ENCODE peak calls at places on chromosomes 5 and 9, in six cellular contexts. One of them, this sample, is unnamed.

GRCh38 chr5:16464664-16465543 is 696 bp downstream of the ZNF622 start:
- DNase-seq in A549: no peak
- DNase-seq in H1: no peak
- DNase-seq in HepG2: no peak
- DNase-seq in endothelial cell of umbilical vein: peak; percentile 6
- DNase-seq in K562: no peak
- DNase-seq in this sample: no peak

GRCh38 chr5:152290181-152290580 is 114.9 kb downstream of the NMUR2 start:
- DNase-seq in HepG2: no peak
- DNase-seq in H1: no peak
- DNase-seq in K562: no peak
- DNase-seq in A549: no peak
- DNase-seq in endothelial cell of umbilical vein: no peak
- DNase-seq in this sample: no peak

GRCh38 chr5:35852084-35852734 is 4.5 kb upstream of the IL7R start:
- DNase-seq in HepG2: no peak
- DNase-seq in endothelial cell of umbilical vein: no peak
- DNase-seq in H1: no peak
- DNase-seq in K562: no peak
- DNase-seq in A549: peak; percentile 21
- DNase-seq in this sample: peak; percentile 12

GRCh38 chr5:36948041-36948440 is 71.5 kb downstream of the NIPBL start:
- DNase-seq in endothelial cell of umbilical vein: no peak
- DNase-seq in HepG2: no peak
- DNase-seq in K562: no peak
- DNase-seq in H1: no peak
- DNase-seq in A549: no peak
- DNase-seq in this sample: no peak

GRCh38 chr9:135951889-135952663 is 9.1 kb downstream of the UBAC1 start:
- DNase-seq in A549: no peak
- DNase-seq in HepG2: no peak
- DNase-seq in H1: no peak
- DNase-seq in endothelial cell of umbilical vein: no peak
- DNase-seq in K562: peak; percentile 94
- DNase-seq in this sample: no peak

GRCh38 chr9:124480621-124480981 is 26.6 kb downstream of the NR5A1 start:
- DNase-seq in A549: peak; percentile 53
- DNase-seq in endothelial cell of umbilical vein: peak; percentile 14
- DNase-seq in K562: peak; percentile 74
- DNase-seq in H1: peak; percentile 80
- DNase-seq in HepG2: peak; percentile 34
- DNase-seq in this sample: peak; percentile 73

GRCh38 chr5:174837919-174838902 is 113.8 kb downstream of the MSX2 start:
- DNase-seq in H1: peak; percentile 53
- DNase-seq in HepG2: no peak
- DNase-seq in K562: peak; percentile 10
- DNase-seq in endothelial cell of umbilical vein: no peak
- DNase-seq in A549: peak; percentile 49
- DNase-seq in this sample: peak; percentile 54

GRCh38 chr9:6759114-6759977 is 1.6 kb downstream of the KDM4C start:
- DNase-seq in HepG2: peak; percentile 32
- DNase-seq in A549: peak; percentile 42
- DNase-seq in endothelial cell of umbilical vein: peak; percentile 65
- DNase-seq in H1: no peak
- DNase-seq in K562: peak; percentile 16
- DNase-seq in this sample: no peak

GRCh38 chr5:37578176-37578575 is 199.1 kb downstream of the WDR70 start:
- DNase-seq in HepG2: no peak
- DNase-seq in A549: no peak
- DNase-seq in endothelial cell of umbilical vein: no peak
- DNase-seq in K562: no peak
- DNase-seq in H1: no peak
- DNase-seq in this sample: no peak

GRCh38 chr9:87118594-87118993 is 171.3 kb upstream of the GAS1 start:
- DNase-seq in K562: no peak
- DNase-seq in HepG2: no peak
- DNase-seq in A549: no peak
- DNase-seq in endothelial cell of umbilical vein: no peak
- DNase-seq in H1: no peak
- DNase-seq in this sample: no peak

GRCh38 chr5:2196416-2196815 is 313.7 kb upstream of the IRX4 start:
- DNase-seq in endothelial cell of umbilical vein: no peak
- DNase-seq in HepG2: no peak
- DNase-seq in A549: no peak
- DNase-seq in H1: no peak
- DNase-seq in K562: no peak
- DNase-seq in this sample: no peak

DNA sequence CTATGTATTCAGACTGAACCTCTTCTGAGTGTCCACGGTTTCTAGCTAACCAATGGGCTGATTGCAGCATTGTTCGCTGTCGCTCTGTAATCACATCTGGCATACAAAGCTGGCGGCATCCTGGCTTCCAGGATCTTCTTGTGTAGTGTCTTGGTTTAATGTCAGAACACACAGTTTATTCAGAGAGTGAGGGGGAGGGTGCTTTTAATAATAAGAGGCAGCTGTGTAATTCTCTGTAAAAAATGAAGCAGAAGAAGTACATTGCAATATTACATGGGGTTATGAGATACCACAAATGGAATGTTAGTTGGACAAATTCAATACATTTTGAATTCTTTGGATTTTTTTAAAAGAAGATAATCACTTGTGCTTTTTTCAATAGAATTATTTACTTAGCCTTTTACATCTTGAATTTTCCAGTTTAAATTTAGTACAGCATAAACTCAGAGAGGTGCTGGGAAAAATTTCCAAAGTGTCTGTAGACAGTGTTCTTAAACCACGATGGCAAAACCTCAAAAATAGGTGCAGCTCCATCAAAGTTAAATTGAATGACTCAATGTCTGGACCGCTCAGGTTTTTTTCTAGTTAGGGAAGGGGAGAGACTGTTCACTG is 206.0 kb downstream of the PCSK1 start:
- DNase-seq in endothelial cell of umbilical vein: peak; percentile 13
- DNase-seq in A549: peak; percentile 19
- DNase-seq in H1: no peak
- DNase-seq in HepG2: no peak
- DNase-seq in K562: no peak
- DNase-seq in this sample: no peak
- TF ChIP-seq JUN in endothelial cell of umbilical vein: no peak
- TF ChIP-seq JUN in A549: no peak
- TF ChIP-seq JUN in H1: no peak
- TF ChIP-seq JUN in HepG2: no peak
- TF ChIP-seq JUN in K562: no peak
- TF ChIP-seq JUN in this sample: no peak

GRCh38 chr5:171162165-171162564 is 146.9 kb upstream of the TLX3 start:
- DNase-seq in A549: no peak
- DNase-seq in HepG2: no peak
- DNase-seq in H1: peak; percentile 47
- DNase-seq in endothelial cell of umbilical vein: no peak
- DNase-seq in K562: no peak
- DNase-seq in this sample: no peak

GRCh38 chr5:171166766-171167165 is 142.3 kb upstream of the TLX3 start:
- DNase-seq in endothelial cell of umbilical vein: no peak
- DNase-seq in H1: no peak
- DNase-seq in A549: no peak
- DNase-seq in HepG2: no peak
- DNase-seq in K562: no peak
- DNase-seq in this sample: no peak

GRCh38 chr5:171158581-171158980 is 150.5 kb upstream of the TLX3 start:
- DNase-seq in endothelial cell of umbilical vein: no peak
- DNase-seq in H1: no peak
- DNase-seq in HepG2: no peak
- DNase-seq in A549: no peak
- DNase-seq in K562: no peak
- DNase-seq in this sample: no peak

GRCh38 chr5:171157775-171158174 is 151.3 kb upstream of the TLX3 start:
- DNase-seq in H1: no peak
- DNase-seq in endothelial cell of umbilical vein: no peak
- DNase-seq in A549: no peak
- DNase-seq in K562: no peak
- DNase-seq in HepG2: no peak
- DNase-seq in this sample: no peak

DNA sequence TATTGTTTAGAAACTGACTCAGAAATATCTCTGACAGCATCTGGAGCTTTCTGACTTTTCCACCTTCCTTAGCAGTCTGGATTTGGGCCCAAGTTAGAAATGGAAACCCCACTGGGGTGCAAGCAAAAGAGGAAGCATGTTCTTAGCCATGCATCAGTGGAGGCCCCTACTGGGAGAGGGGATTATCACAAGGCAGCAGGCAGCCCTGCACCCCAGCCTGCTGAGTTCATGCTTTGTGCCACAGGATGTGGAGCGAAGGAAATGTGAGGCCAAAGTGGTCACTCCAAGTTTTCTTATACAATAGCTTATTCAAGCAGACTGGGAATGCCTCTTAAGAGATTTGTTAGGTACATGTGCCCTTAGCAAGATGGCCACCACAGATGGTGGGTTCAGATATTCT is 146.4 kb upstream of the TLX3 start:
- DNase-seq in endothelial cell of umbilical vein: peak; percentile 91
- DNase-seq in H1: peak; percentile 72
- DNase-seq in K562: peak; percentile 8
- DNase-seq in A549: peak; percentile 21
- DNase-seq in HepG2: no peak
- DNase-seq in this sample: peak; percentile 67
- TF ChIP-seq JUN in endothelial cell of umbilical vein: no peak
- TF ChIP-seq JUN in H1: no peak
- TF ChIP-seq JUN in K562: no peak
- TF ChIP-seq JUN in A549: no peak
- TF ChIP-seq JUN in HepG2: no peak
- TF ChIP-seq JUN in this sample: no peak

DNA sequence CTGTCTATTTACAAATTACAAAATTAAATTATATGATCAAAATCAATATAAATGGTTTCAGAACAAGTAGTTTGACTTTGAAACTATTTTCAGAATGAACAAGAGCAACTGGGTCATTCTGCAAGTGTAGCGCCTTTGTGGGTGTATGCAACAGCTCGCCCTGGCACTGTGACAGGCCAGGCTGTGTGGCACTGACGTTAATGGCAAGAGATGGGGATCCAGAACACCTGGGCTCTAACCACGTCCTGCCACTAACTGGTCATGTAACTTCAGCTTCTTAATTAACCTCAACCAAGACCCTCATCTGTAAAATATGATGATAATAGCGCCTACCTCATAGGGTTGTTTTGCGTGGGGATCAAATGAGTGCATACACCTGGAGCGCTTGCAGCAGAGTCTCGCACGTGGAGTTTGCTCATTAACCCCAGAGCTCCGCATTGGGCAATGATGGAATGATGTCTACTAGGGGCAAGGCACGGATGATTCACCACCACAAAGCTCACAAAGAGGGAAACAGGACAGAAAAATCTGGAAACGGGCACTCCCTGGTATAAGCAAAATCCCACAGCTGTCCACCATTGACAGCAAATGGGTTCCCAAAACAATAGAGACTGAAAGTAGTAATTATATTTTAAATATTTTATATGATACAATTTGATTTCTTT is 639.4 kb downstream of the SEMA5A start:
- DNase-seq in H1: no peak
- DNase-seq in HepG2: no peak
- DNase-seq in A549: peak; percentile 4
- DNase-seq in K562: no peak
- DNase-seq in endothelial cell of umbilical vein: no peak
- DNase-seq in this sample: no peak
- TF ChIP-seq JUN in H1: no peak
- TF ChIP-seq JUN in HepG2: no peak
- TF ChIP-seq JUN in A549: no peak
- TF ChIP-seq JUN in K562: no peak
- TF ChIP-seq JUN in endothelial cell of umbilical vein: no peak
- TF ChIP-seq JUN in this sample: no peak

GRCh38 chr9:112811518-112811917 is 61.0 kb downstream of the SNX30 start:
- DNase-seq in A549: no peak
- DNase-seq in H1: no peak
- DNase-seq in endothelial cell of umbilical vein: no peak
- DNase-seq in K562: no peak
- DNase-seq in HepG2: no peak
- DNase-seq in this sample: no peak

GRCh38 chr9:112810696-112811490 is 60.3 kb downstream of the SNX30 start:
- DNase-seq in H1: no peak
- DNase-seq in HepG2: no peak
- DNase-seq in K562: peak; percentile 76
- DNase-seq in A549: no peak
- DNase-seq in endothelial cell of umbilical vein: no peak
- DNase-seq in this sample: peak; percentile 28

GRCh38 chr9:112809351-112809848 is 58.8 kb downstream of the SNX30 start:
- DNase-seq in HepG2: no peak
- DNase-seq in H1: no peak
- DNase-seq in A549: no peak
- DNase-seq in K562: no peak
- DNase-seq in endothelial cell of umbilical vein: no peak
- DNase-seq in this sample: no peak
- TF ChIP-seq JUN in HepG2: no peak
- TF ChIP-seq JUN in H1: no peak
- TF ChIP-seq JUN in A549: no peak
- TF ChIP-seq JUN in K562: no peak
- TF ChIP-seq JUN in endothelial cell of umbilical vein: no peak
- TF ChIP-seq JUN in this sample: no peak

DNA sequence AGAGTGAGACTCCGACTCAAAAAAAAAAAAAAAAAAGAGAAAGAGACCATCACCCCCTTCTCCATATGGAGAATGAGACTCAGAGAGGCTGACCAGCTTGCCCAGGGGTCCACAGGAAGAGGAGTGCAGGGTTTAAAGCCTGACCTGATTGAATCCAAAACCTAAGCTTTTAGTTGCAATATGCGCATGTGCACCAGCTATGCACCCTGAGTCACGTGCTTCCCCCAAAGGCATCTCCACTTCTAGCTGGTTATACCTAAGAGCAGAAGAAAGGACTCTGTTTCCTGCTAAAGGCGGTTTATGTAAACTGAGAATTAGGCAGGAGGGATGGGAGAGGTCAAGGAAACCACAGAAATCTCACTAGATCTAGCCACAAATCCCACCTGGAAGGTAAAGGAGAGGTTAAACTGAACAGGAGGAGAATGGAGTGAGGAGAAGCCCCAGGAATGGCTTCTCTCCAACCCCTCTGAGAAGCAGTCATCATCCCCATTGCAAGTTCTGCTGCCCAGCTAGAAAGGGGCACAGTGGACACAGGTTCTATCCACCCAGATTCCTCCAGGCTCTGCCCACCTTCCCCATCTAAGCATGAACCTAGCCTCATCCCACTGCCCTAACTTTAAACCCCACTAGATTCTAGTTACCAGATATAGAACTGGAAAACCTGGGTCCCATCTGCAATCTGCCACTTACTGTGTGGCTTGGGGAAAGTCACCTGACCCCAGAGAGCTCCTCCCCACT is 171.3 kb downstream of the ACTL7B start:
- DNase-seq in H1: no peak
- DNase-seq in HepG2: no peak
- DNase-seq in K562: no peak
- DNase-seq in A549: no peak
- DNase-seq in endothelial cell of umbilical vein: no peak
- DNase-seq in this sample: no peak
- TF ChIP-seq JUN in H1: no peak
- TF ChIP-seq JUN in HepG2: no peak
- TF ChIP-seq JUN in K562: no peak
- TF ChIP-seq JUN in A549: no peak
- TF ChIP-seq JUN in endothelial cell of umbilical vein: no peak
- TF ChIP-seq JUN in this sample: no peak

This sample was measured in WTC11.